ENCODE peak calls at places on chromosomes 2 and 18, in six cellular contexts. One of them, this sample, is unnamed.
A peak's percentile ranks its signal among the peaks of the same experiment; 100 is the strongest.

GRCh38 chr2:240365971-240366471 is 69.4 kb upstream of the GPC1 start:
- DNase-seq in IMR-90: no peak
- DNase-seq in ovary: no peak
- DNase-seq in heart left ventricle: peak; percentile 25
- DNase-seq in Peyer's patch: no peak
- DNase-seq in suprapubic skin: no peak
- DNase-seq in this sample: no peak

GRCh38 chr2:190765386-190766173 is 115.0 kb upstream of the GLS start:
- DNase-seq in IMR-90: peak; percentile 89
- DNase-seq in ovary: no peak
- DNase-seq in heart left ventricle: no peak
- DNase-seq in Peyer's patch: no peak
- DNase-seq in suprapubic skin: no peak
- DNase-seq in this sample: no peak

GRCh38 chr2:6656633-6657032 is 209.1 kb downstream of the CMPK2 start:
- DNase-seq in IMR-90: no peak
- DNase-seq in ovary: no peak
- DNase-seq in heart left ventricle: no peak
- DNase-seq in Peyer's patch: no peak
- DNase-seq in suprapubic skin: no peak
- DNase-seq in this sample: no peak

GRCh38 chr2:71465961-71466300 is 12.6 kb downstream of the DYSF start:
- DNase-seq in IMR-90: no peak
- DNase-seq in ovary: no peak
- DNase-seq in heart left ventricle: no peak
- DNase-seq in Peyer's patch: no peak
- DNase-seq in suprapubic skin: no peak
- DNase-seq in this sample: no peak

GRCh38 chr2:10486601-10487079 is 38.5 kb upstream of the ODC1 start:
- DNase-seq in IMR-90: no peak
- DNase-seq in ovary: no peak
- DNase-seq in heart left ventricle: no peak
- DNase-seq in Peyer's patch: peak; percentile 84
- DNase-seq in suprapubic skin: peak; percentile 59
- DNase-seq in this sample: no peak

GRCh38 chr2:33893801-33894200 is 294.7 kb upstream of the FAM98A start:
- DNase-seq in IMR-90: no peak
- DNase-seq in ovary: no peak
- DNase-seq in heart left ventricle: no peak
- DNase-seq in Peyer's patch: no peak
- DNase-seq in suprapubic skin: no peak
- DNase-seq in this sample: no peak

GRCh38 chr2:64114063-64114911 is 29.9 kb downstream of the PELI1 start:
- DNase-seq in IMR-90: peak; percentile 81
- DNase-seq in ovary: no peak
- DNase-seq in heart left ventricle: no peak
- DNase-seq in Peyer's patch: no peak
- DNase-seq in suprapubic skin: no peak
- DNase-seq in this sample: no peak

GRCh38 chr18:76657428-76657827 is 162.4 kb upstream of the ZNF516 start:
- DNase-seq in IMR-90: no peak
- DNase-seq in ovary: no peak
- DNase-seq in heart left ventricle: no peak
- DNase-seq in Peyer's patch: no peak
- DNase-seq in suprapubic skin: no peak
- DNase-seq in this sample: no peak

GRCh38 chr2:28580078-28580477 is 84.2 kb downstream of the PLB1 start:
- DNase-seq in IMR-90: no peak
- DNase-seq in ovary: no peak
- DNase-seq in heart left ventricle: no peak
- DNase-seq in Peyer's patch: no peak
- DNase-seq in suprapubic skin: no peak
- DNase-seq in this sample: no peak

GRCh38 chr2:45568935-45569334 is 42.1 kb downstream of the SRBD1 start:
- DNase-seq in IMR-90: no peak
- DNase-seq in ovary: no peak
- DNase-seq in heart left ventricle: no peak
- DNase-seq in Peyer's patch: no peak
- DNase-seq in suprapubic skin: no peak
- DNase-seq in this sample: no peak

GRCh38 chr18:6414723-6415362 is at the start of gene L3MBTL4:
- DNase-seq in IMR-90: no peak
- DNase-seq in ovary: peak; percentile 76
- DNase-seq in heart left ventricle: peak; percentile 30
- DNase-seq in Peyer's patch: peak; percentile 78
- DNase-seq in suprapubic skin: no peak
- DNase-seq in this sample: peak; percentile 30

GRCh38 chr2:165508927-165509326 is 39.4 kb downstream of the CSRNP3 start:
- DNase-seq in IMR-90: no peak
- DNase-seq in ovary: no peak
- DNase-seq in heart left ventricle: no peak
- DNase-seq in Peyer's patch: no peak
- DNase-seq in suprapubic skin: no peak
- DNase-seq in this sample: no peak

GRCh38 chr2:212686285-212686895 is 147.8 kb upstream of the ERBB4 start:
- DNase-seq in IMR-90: peak; percentile 73
- DNase-seq in ovary: peak; percentile 35
- DNase-seq in heart left ventricle: peak; percentile 38
- DNase-seq in Peyer's patch: no peak
- DNase-seq in suprapubic skin: no peak
- DNase-seq in this sample: peak; percentile 34

GRCh38 chr2:195532628-195533271 is 124.3 kb upstream of the SLC39A10 start:
- DNase-seq in IMR-90: peak; percentile 63
- DNase-seq in ovary: no peak
- DNase-seq in heart left ventricle: no peak
- DNase-seq in Peyer's patch: no peak
- DNase-seq in suprapubic skin: no peak
- DNase-seq in this sample: no peak

GRCh38 chr2:59184281-59185020 is 943.3 kb upstream of the FANCL start:
- DNase-seq in IMR-90: no peak
- DNase-seq in ovary: no peak
- DNase-seq in heart left ventricle: no peak
- DNase-seq in Peyer's patch: no peak
- DNase-seq in suprapubic skin: no peak
- DNase-seq in this sample: no peak

GRCh38 chr2:237156131-237156856 is 70.6 kb downstream of the COPS8 start:
- DNase-seq in IMR-90: peak; percentile 93
- DNase-seq in ovary: peak; percentile 68
- DNase-seq in heart left ventricle: peak; percentile 57
- DNase-seq in Peyer's patch: no peak
- DNase-seq in suprapubic skin: peak; percentile 85
- DNase-seq in this sample: peak; percentile 88

GRCh38 chr2:15456343-15456742 is 104.8 kb downstream of the NBAS start:
- DNase-seq in IMR-90: no peak
- DNase-seq in ovary: no peak
- DNase-seq in heart left ventricle: no peak
- DNase-seq in Peyer's patch: no peak
- DNase-seq in suprapubic skin: no peak
- DNase-seq in this sample: no peak

GRCh38 chr2:40282428-40282827 is 169.5 kb downstream of the SLC8A1 start:
- DNase-seq in IMR-90: peak; percentile 47
- DNase-seq in ovary: no peak
- DNase-seq in heart left ventricle: no peak
- DNase-seq in Peyer's patch: no peak
- DNase-seq in suprapubic skin: no peak
- DNase-seq in this sample: peak; percentile 48

GRCh38 chr2:45259547-45260160 is 250.4 kb upstream of the SIX2 start:
- DNase-seq in IMR-90: no peak
- DNase-seq in ovary: no peak
- DNase-seq in heart left ventricle: no peak
- DNase-seq in Peyer's patch: no peak
- DNase-seq in suprapubic skin: no peak
- DNase-seq in this sample: no peak

GRCh38 chr2:184890311-184890710 is 292.0 kb downstream of the ZNF804A start:
- DNase-seq in IMR-90: peak; percentile 3
- DNase-seq in ovary: no peak
- DNase-seq in heart left ventricle: no peak
- DNase-seq in Peyer's patch: no peak
- DNase-seq in suprapubic skin: no peak
- DNase-seq in this sample: no peak

GRCh38 chr2:226730487-226730886 is 69.1 kb downstream of the IRS1 start:
- DNase-seq in IMR-90: peak; percentile 54
- DNase-seq in ovary: no peak
- DNase-seq in heart left ventricle: peak; percentile 36
- DNase-seq in Peyer's patch: no peak
- DNase-seq in suprapubic skin: no peak
- DNase-seq in this sample: no peak

GRCh38 chr2:201369762-201370161 is 12.6 kb upstream of the FLACC1 start:
- DNase-seq in IMR-90: no peak
- DNase-seq in ovary: no peak
- DNase-seq in heart left ventricle: no peak
- DNase-seq in Peyer's patch: no peak
- DNase-seq in suprapubic skin: no peak
- DNase-seq in this sample: no peak

GRCh38 chr2:204825054-204825453 is 279.8 kb downstream of the PARD3B start:
- DNase-seq in IMR-90: peak; percentile 7
- DNase-seq in ovary: no peak
- DNase-seq in heart left ventricle: no peak
- DNase-seq in Peyer's patch: no peak
- DNase-seq in suprapubic skin: no peak
- DNase-seq in this sample: no peak

GRCh38 chr2:219615894-219616293 is 11.5 kb upstream of the SLC4A3 start:
- DNase-seq in IMR-90: no peak
- DNase-seq in ovary: no peak
- DNase-seq in heart left ventricle: peak; percentile 54
- DNase-seq in Peyer's patch: no peak
- DNase-seq in suprapubic skin: no peak
- DNase-seq in this sample: no peak

GRCh38 chr2:233353769-233354499 is at the start of gene DGKD:
- DNase-seq in IMR-90: no peak
- DNase-seq in ovary: peak; percentile 74
- DNase-seq in heart left ventricle: peak; percentile 56
- DNase-seq in Peyer's patch: peak; percentile 82
- DNase-seq in suprapubic skin: no peak
- DNase-seq in this sample: peak; percentile 38
- TF ChIP-seq CTCF in IMR-90: peak; percentile 34
- TF ChIP-seq CTCF in ovary: no peak
- TF ChIP-seq CTCF in heart left ventricle: peak; percentile 19
- TF ChIP-seq CTCF in Peyer's patch: peak; percentile 23
- TF ChIP-seq CTCF in suprapubic skin: no peak
- TF ChIP-seq CTCF in this sample: no peak

DNA sequence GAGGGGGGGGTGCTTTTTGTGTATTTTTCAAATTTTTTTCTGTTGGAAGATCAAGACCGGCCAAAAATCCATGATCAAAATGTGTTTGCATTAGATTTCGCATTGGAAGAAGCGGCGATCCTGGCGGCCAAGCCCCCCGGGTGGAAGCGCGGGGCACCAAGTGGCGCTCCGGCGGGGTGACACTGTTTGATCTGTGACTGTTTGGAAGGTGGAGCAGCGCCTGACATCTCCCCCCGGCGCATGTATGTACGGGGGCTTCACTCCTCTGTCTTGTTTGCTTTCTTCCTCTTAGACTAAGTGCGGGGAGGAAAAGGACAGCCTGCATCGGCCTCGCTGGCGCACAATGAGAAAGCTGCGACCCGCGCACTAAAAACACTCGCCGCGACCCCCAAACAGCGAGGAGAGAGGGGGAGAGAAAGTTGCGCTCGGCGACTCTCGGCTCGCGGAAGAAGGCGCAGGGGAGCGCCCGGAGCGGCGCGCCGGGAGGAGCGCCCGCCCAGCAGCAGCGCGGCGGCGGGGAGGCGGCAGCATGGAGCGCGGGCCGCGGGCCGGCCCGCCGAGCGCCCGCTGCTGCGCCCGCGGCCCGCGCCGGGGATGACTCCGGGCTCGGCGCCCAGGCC is 515 bp downstream of the TSHZ1 start:
- DNase-seq in IMR-90: peak; percentile 18
- DNase-seq in ovary: no peak
- DNase-seq in heart left ventricle: no peak
- DNase-seq in Peyer's patch: peak; percentile 62
- DNase-seq in suprapubic skin: no peak
- DNase-seq in this sample: no peak
- H3K4me1 ChIP-seq in IMR-90: peaks cover 10% of the 10 kb centered on the region
- H3K4me1 ChIP-seq in ovary: peaks cover 8% of the 10 kb centered on the region
- H3K4me1 ChIP-seq in heart left ventricle: peaks cover 44% of the 10 kb centered on the region
- H3K4me1 ChIP-seq in Peyer's patch: peaks cover 22% of the 10 kb centered on the region
- H3K4me1 ChIP-seq in suprapubic skin: peaks cover 63% of the 10 kb centered on the region
- H3K4me1 ChIP-seq in this sample: peaks cover 11% of the 10 kb centered on the region

GRCh38 chr18:74499633-74500032 is 3.5 kb downstream of the CNDP2 start:
- DNase-seq in IMR-90: no peak
- DNase-seq in ovary: peak; percentile 81
- DNase-seq in heart left ventricle: peak; percentile 87
- DNase-seq in Peyer's patch: peak; percentile 72
- DNase-seq in suprapubic skin: peak; percentile 87
- DNase-seq in this sample: no peak
- TF ChIP-seq POLR2A in IMR-90: no peak
- TF ChIP-seq POLR2A in ovary: no peak
- TF ChIP-seq POLR2A in heart left ventricle: no peak
- TF ChIP-seq POLR2A in Peyer's patch: peak; percentile 67
- TF ChIP-seq POLR2A in suprapubic skin: no peak
- TF ChIP-seq POLR2A in this sample: no peak

GRCh38 chr2:75484840-75485239 is 75.9 kb downstream of the EVA1A start:
- DNase-seq in IMR-90: no peak
- DNase-seq in ovary: no peak
- DNase-seq in heart left ventricle: no peak
- DNase-seq in Peyer's patch: no peak
- DNase-seq in suprapubic skin: no peak
- DNase-seq in this sample: no peak

GRCh38 chr2:75476778-75477177 is 84.0 kb downstream of the EVA1A start:
- DNase-seq in IMR-90: peak; percentile 59
- DNase-seq in ovary: no peak
- DNase-seq in heart left ventricle: no peak
- DNase-seq in Peyer's patch: no peak
- DNase-seq in suprapubic skin: no peak
- DNase-seq in this sample: no peak

GRCh38 chr2:75483878-75484277 is 76.9 kb downstream of the EVA1A start:
- DNase-seq in IMR-90: no peak
- DNase-seq in ovary: no peak
- DNase-seq in heart left ventricle: no peak
- DNase-seq in Peyer's patch: no peak
- DNase-seq in suprapubic skin: no peak
- DNase-seq in this sample: no peak

GRCh38 chr2:75482398-75482797 is 78.3 kb downstream of the EVA1A start:
- DNase-seq in IMR-90: no peak
- DNase-seq in ovary: no peak
- DNase-seq in heart left ventricle: no peak
- DNase-seq in Peyer's patch: no peak
- DNase-seq in suprapubic skin: no peak
- DNase-seq in this sample: no peak

DNA sequence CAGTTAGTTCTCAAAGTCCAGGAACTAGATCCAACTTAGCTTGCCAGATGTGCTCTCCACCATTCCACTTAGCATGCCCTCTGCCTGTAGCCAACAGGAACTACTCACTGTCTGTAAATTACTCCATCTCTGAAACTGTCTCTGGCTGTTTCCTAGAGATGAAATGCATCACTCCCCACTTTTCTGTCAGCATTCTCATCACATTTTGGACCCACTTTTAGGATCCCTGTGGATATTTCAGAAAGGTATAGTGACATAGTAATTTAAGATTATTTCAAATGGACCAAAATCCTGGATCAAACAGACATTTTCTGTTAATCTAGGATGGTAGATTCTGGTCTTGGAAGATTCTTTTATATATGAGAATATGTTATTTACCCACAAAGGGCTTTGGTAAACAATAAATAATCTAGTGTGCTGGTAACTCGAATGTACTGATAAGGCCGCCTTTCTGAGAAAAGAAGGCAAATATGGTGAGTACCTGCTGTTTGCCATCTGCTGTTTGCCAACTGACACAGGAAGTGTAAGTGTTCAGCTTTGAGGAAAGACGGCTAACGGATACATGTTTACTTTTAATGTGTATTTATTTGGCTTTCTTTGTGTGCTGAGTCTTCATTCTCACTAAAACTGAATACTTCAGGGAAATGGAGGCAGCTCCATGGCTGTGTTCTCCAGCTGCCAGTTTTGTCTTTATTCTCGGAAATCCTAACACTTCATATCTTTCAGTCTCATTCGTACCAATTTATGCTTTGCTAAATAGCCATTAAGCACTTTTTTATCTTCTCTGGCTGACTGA is 79.5 kb downstream of the EVA1A start:
- DNase-seq in IMR-90: peak; percentile 41
- DNase-seq in ovary: no peak
- DNase-seq in heart left ventricle: no peak
- DNase-seq in Peyer's patch: no peak
- DNase-seq in suprapubic skin: no peak
- DNase-seq in this sample: no peak
- TF ChIP-seq CTCF in IMR-90: peak; percentile 42
- TF ChIP-seq CTCF in ovary: no peak
- TF ChIP-seq CTCF in heart left ventricle: no peak
- TF ChIP-seq CTCF in Peyer's patch: no peak
- TF ChIP-seq CTCF in suprapubic skin: no peak
- TF ChIP-seq CTCF in this sample: no peak